ENCODE peak calls at places on chromosomes 2 and 18, in four cellular contexts. G, Q, O and A are unnamed samples.

GRCh38 chr2:117936871-117937428 is 76.9 kb downstream of the CCDC93 start:
- DNase-seq in O (no peak), Q (no peak), G (no peak), A (no peak)

GRCh38 chr2:167935803-167936110 is 311.6 kb downstream of the STK39 start:
- DNase-seq in O (no peak), G (no peak), Q (no peak), A (no peak)

GRCh38 chr2:8821276-8822217 is 15.9 kb downstream of the KIDINS220 start:
- DNase-seq in Q (no peak), G (no peak), O (peak), A (no peak)

GRCh38 chr2:2542966-2543555 is 212.0 kb upstream of the MYT1L start:
- DNase-seq in O (no peak), G (no peak), Q (peak), A (no peak)

GRCh38 chr2:26432856-26433255 is 31.1 kb downstream of the DRC1 start:
- DNase-seq in G (no peak), O (no peak), Q (no peak), A (no peak)

GRCh38 chr2:207487650-207488315 is 42.0 kb upstream of the CREB1 start:
- DNase-seq in Q (no peak), O (peak), G (peak), A (no peak)

GRCh38 chr2:196617430-196617829 is 22.1 kb upstream of the CCDC150 start:
- DNase-seq in O (no peak), G (no peak), Q (no peak), A (no peak)

GRCh38 chr2:844725-845124 is 105.9 kb upstream of the SNTG2 start:
- DNase-seq in Q (no peak), O (no peak), G (no peak), A (no peak)

GRCh38 chr18:49817947-49818346 is 4.6 kb upstream of the ACAA2 start:
- DNase-seq in G (no peak), Q (no peak), O (no peak), A (no peak)

GRCh38 chr2:8009010-8009597 is 672.8 kb upstream of the ID2 start:
- DNase-seq in O (peak), G (no peak), Q (peak), A (no peak)

GRCh38 chr2:45291283-45291682 is 282.0 kb upstream of the SIX2 start:
- DNase-seq in Q (no peak), O (peak), G (no peak), A (no peak)

GRCh38 chr2:235505210-235505741 is 11.4 kb downstream of the AGAP1 start:
- DNase-seq in G (no peak), Q (peak), O (no peak), A (no peak)

GRCh38 chr18:75422341-75422910 is 5.1 kb downstream of the SMIM21 start:
- DNase-seq in O (peak), Q (no peak), G (no peak), A (no peak)

GRCh38 chr2:41242001-41242331 is 790.1 kb upstream of the SLC8A1 start:
- DNase-seq in G (no peak), Q (no peak), O (no peak), A (no peak)

GRCh38 chr18:10142496-10143160 is 228.8 kb downstream of the VAPA start:
- DNase-seq in Q (no peak), G (peak), O (peak), A (no peak)

GRCh38 chr2:65919579-65920188 is 487.3 kb upstream of the SPRED2 start:
- DNase-seq in Q (no peak), G (no peak), O (no peak), A (no peak)

GRCh38 chr2:10042301-10043161 is 819 bp upstream of the KLF11 start:
- DNase-seq in G (no peak), Q (peak), O (peak), A (no peak)

GRCh38 chr2:8515864-8516533 is 165.9 kb upstream of the ID2 start:
- DNase-seq in O (no peak), G (no peak), Q (no peak), A (peak)

GRCh38 chr2:168343586-168343985 is 96.2 kb upstream of the STK39 start:
- DNase-seq in O (peak), G (no peak), Q (no peak), A (no peak)

GRCh38 chr2:231300722-231301076 is 94.8 kb upstream of the B3GNT7 start:
- DNase-seq in G (no peak), Q (no peak), O (no peak), A (no peak)

GRCh38 chr2:227414846-227415245 is 27.1 kb upstream of the SCYGR1 start:
- DNase-seq in G (no peak), O (peak), Q (no peak), A (no peak)

GRCh38 chr2:237429761-237430160 is 15.8 kb upstream of the COL6A3 start:
- DNase-seq in O (no peak), G (no peak), Q (no peak), A (no peak)

GRCh38 chr2:88933077-88933476 is 241.6 kb downstream of the RPIA start:
- DNase-seq in G (no peak), Q (no peak), O (no peak), A (no peak)

GRCh38 chr2:30768036-30768686 is 39.1 kb downstream of the CAPN13 start:
- DNase-seq in Q (no peak), O (no peak), G (no peak), A (no peak)

GRCh38 chr2:17043173-17043572 is 377.5 kb upstream of the CYRIA start:
- DNase-seq in Q (no peak), O (peak), G (no peak), A (no peak)

GRCh38 chr18:12651651-12652050 is 6.3 kb downstream of the SPIRE1 start:
- DNase-seq in O (no peak), Q (no peak), G (no peak), A (no peak)
- TF ChIP-seq ELK1 in O (no peak), Q (no peak), G (no peak), A (no peak)

GRCh38 chr2:152613235-152613634 is 104.0 kb downstream of the PRPF40A start:
- DNase-seq in G (no peak), O (peak), Q (no peak), A (no peak)

GRCh38 chr2:152615177-152615576 is 102.1 kb downstream of the PRPF40A start:
- DNase-seq in G (no peak), Q (no peak), O (no peak), A (no peak)

GRCh38 chr2:152609174-152609573 is 108.1 kb downstream of the PRPF40A start:
- DNase-seq in Q (no peak), O (no peak), G (no peak), A (no peak)

GRCh38 chr2:152609699-152610098 is 107.6 kb downstream of the PRPF40A start:
- DNase-seq in O (no peak), G (no peak), Q (no peak), A (no peak)

GRCh38 chr2:152611458-152612231 is 105.6 kb downstream of the PRPF40A start:
- DNase-seq in O (peak), Q (no peak), G (no peak), A (peak)
- TF ChIP-seq ELK1 in O (no peak), Q (no peak), G (no peak), A (no peak)

DNA sequence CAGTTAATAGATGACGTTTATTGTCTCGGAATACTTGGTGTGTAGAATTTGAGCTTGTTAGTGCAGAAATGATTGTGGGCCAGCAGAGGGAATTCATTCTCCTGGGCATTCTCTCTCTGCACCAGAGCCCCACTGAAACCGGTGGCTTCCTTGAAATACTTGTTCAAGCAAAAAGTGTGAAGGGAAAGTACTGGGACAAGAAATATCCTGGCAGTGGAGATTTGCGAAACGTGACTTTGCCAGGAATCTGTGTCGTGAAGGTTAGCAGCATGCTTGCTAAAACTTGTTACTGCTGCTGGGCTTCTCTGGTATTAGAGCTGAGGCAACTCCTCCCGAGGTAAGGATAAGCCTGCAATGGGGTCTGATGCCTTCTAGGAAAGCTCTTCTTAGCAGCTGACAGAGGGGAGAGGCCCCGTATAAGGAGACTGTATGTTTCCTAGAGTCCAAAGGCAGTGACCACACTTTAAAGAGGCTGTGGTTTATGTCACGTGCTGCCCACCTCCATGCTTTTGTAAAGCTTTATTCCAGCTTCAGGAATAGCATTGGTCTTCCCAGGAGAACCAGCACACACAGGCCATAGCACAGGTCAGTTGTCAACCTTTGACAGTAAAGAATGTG is 2.1 kb downstream of the ITGA6 start:
- DNase-seq in G (no peak), Q (no peak), O (peak), A (no peak)
- TF ChIP-seq ELK1 in G (no peak), Q (no peak), O (no peak), A (no peak)

GRCh38 chr2:36481709-36482108 is 116.3 kb downstream of the FEZ2 start:
- DNase-seq in Q (no peak), G (no peak), O (no peak), A (no peak)

GRCh38 chr2:36483290-36483689 is 114.7 kb downstream of the FEZ2 start:
- DNase-seq in G (no peak), O (no peak), Q (no peak), A (no peak)

GRCh38 chr2:36480596-36480995 is 117.4 kb downstream of the FEZ2 start:
- DNase-seq in G (no peak), Q (no peak), O (no peak), A (no peak)

GRCh38 chr2:36484454-36484853 is 113.5 kb downstream of the FEZ2 start:
- DNase-seq in O (no peak), G (no peak), Q (no peak), A (no peak)

GRCh38 chr2:36482576-36483214 is 115.3 kb downstream of the FEZ2 start:
- DNase-seq in G (no peak), O (peak), Q (no peak), A (no peak)
- TF ChIP-seq ELK1 in G (no peak), O (no peak), Q (no peak), A (no peak)

GRCh38 chr18:54023471-54023870 is 201.0 kb downstream of the MBD2 start:
- DNase-seq in G (no peak), Q (no peak), O (no peak), A (peak)
- TF ChIP-seq ELK1 in G (no peak), Q (no peak), O (no peak), A (no peak)

GRCh38 chr18:74116628-74117554 is 30.7 kb downstream of the FBXO15 start:
- DNase-seq in Q (no peak), G (no peak), O (peak), A (no peak)
- TF ChIP-seq ELK1 in Q (no peak), G (no peak), O (no peak), A (no peak)